ENCODE peak calls at places on chromosome 4, in four cellular contexts. C is GM12878, F is HCT116, A is H1. I is an unnamed sample.

GRCh38 chr4:105644270-105644669 is 64.2 kb downstream of the INTS12 start:
- DNase-seq in A (no peak), F (no peak), C (no peak), I (no peak)

GRCh38 chr4:103306870-103307345 is 108.8 kb upstream of the CENPE start:
- DNase-seq in C (no peak), A (no peak), F (no peak), I (peak; percentile 82)

GRCh38 chr4:145034727-145035211 is 63.2 kb downstream of the ANAPC10 start:
- DNase-seq in C (no peak), A (no peak), F (peak; percentile 55), I (no peak)

GRCh38 chr4:141656031-141656430 is 19.6 kb downstream of the IL15 start:
- DNase-seq in A (no peak), F (no peak), C (no peak), I (no peak)

GRCh38 chr4:4506961-4507360 is 34.9 kb downstream of the STX18 start:
- DNase-seq in C (no peak), F (no peak), A (no peak), I (no peak)

GRCh38 chr4:153714247-153714646 is 30.2 kb downstream of the TLR2 start:
- DNase-seq in C (no peak), F (no peak), A (no peak), I (no peak)

GRCh38 chr4:6258026-6258360 is 11.7 kb upstream of the WFS1 start:
- DNase-seq in F (no peak), C (no peak), A (no peak), I (no peak)

GRCh38 chr4:17647176-17647806 is 32.9 kb downstream of the MED28 start:
- DNase-seq in C (no peak), F (no peak), A (no peak), I (no peak)

GRCh38 chr4:77921701-77922100 is 59.1 kb downstream of the MRPL1 start:
- DNase-seq in A (no peak), C (no peak), F (peak; percentile 83), I (peak; percentile 84)

GRCh38 chr4:172628263-172628662 is 540.3 kb upstream of the GALNT7 start:
- DNase-seq in A (no peak), F (no peak), C (no peak), I (no peak)

GRCh38 chr4:38161208-38162113 is 201.3 kb downstream of the PTTG2 start:
- DNase-seq in F (no peak), A (no peak), C (no peak), I (no peak)

GRCh38 chr4:61520176-61520575 is 320.1 kb downstream of the ADGRL3 start:
- DNase-seq in A (no peak), C (no peak), F (no peak), I (no peak)

GRCh38 chr4:169665039-169665732 is 44.8 kb downstream of the CLCN3 start:
- DNase-seq in A (no peak), F (no peak), C (no peak), I (no peak)

GRCh38 chr4:122716825-122717448 is 15.6 kb upstream of the BBS12 start:
- DNase-seq in C (no peak), F (peak; percentile 67), A (peak; percentile 69), I (peak; percentile 50)

DNA sequence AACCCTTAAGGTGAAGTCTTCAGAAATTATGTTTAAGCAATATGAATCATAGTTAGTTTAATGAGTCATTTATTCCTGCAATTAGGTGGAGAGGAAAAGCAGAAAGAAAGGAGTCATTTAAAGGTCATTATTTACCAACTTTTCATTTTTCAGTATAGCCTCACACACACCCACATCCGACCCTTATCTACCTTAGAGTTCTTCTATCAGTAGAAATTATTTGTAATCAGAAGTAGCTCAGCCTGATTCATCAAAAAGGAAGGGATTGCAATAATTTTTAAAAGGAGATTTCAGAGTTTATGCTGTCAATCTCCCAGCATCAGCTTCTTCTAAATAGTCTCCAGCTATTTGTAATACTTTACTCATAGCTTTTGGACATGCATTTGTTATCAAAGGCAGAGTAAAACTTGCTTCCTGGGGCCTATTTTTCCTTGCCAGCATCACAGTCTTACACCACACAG is 6.0 kb downstream of the ANXA10 start:
- DNase-seq in A (no peak), F (peak; percentile 92), C (no peak), I (no peak)
- TF ChIP-seq JUND in A (no peak), F (peak; percentile 97), C (no peak), I (no peak)

GRCh38 chr4:176261018-176261417 is 8.0 kb downstream of the ASB5 start:
- DNase-seq in A (no peak), F (no peak), C (no peak), I (no peak)

GRCh38 chr4:176259330-176260090 is 9.5 kb downstream of the ASB5 start:
- DNase-seq in F (no peak), C (no peak), A (no peak), I (no peak)

GRCh38 chr4:176262243-176262642 is 6.8 kb downstream of the ASB5 start:
- DNase-seq in C (peak; percentile 13), A (no peak), F (no peak), I (no peak)

GRCh38 chr4:176258135-176258534 is 10.9 kb downstream of the ASB5 start:
- DNase-seq in C (no peak), A (no peak), F (no peak), I (no peak)

DNA sequence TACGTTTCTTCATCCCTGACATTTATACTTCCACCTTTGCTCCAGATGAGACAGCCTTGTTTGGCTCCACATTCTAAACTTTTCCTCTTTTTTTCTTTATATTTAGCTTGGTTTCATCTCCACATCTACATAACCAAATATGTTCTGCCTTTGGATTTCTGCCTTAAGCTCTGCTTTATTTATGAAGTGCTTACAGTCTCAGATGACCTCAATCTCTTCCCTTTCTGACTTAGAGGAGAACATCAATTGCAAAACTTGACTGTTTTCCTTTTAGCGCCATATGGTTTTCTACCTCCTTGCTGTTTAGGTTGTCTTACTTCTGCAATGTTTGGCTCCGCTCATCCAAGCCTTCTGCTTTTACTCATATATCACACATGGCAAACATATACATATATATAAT is 7.5 kb downstream of the ASB5 start:
- DNase-seq in C (no peak), A (no peak), F (no peak), I (no peak)
- TF ChIP-seq EZH2 in C (no peak), A (no peak), F (no peak), I (no peak)

GRCh38 chr4:125231661-125232060 is 83.1 kb upstream of the FAT4 start:
- DNase-seq in F (no peak), A (no peak), C (no peak), I (no peak)

GRCh38 chr4:125229596-125230058 is 85.1 kb upstream of the FAT4 start:
- DNase-seq in C (no peak), F (no peak), A (no peak), I (no peak)

GRCh38 chr4:125225806-125226205 is 88.9 kb upstream of the FAT4 start:
- DNase-seq in C (no peak), F (no peak), A (no peak), I (no peak)
- TF ChIP-seq JUND in C (no peak), F (no peak), A (no peak), I (no peak)

DNA sequence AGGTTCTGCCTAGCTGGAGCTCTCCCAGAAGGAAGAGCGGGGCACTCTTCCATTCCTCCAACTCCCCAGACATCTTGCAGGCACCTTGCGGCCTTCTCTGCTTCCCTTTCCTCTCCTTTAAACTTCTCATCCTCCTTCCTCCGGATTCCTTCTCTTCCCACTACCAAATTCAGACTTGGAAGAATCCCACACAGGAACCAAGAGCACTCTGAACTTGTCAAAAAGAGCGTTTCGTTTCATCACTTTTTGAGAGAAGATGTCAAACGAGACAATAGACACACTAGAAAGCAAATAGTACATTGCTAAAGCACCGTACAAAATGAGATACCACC is 512 bp upstream of the UCP1 start:
- DNase-seq in F (no peak), A (no peak), C (no peak), I (no peak)
- TF ChIP-seq EZH2 in F (no peak), A (peak; percentile 75), C (no peak), I (peak; percentile 32)

GRCh38 chr4:185039508-185040273 is 21.4 kb downstream of the HELT start:
- DNase-seq in A (peak; percentile 70), F (peak; percentile 62), C (peak; percentile 23), I (peak; percentile 30)
- TF ChIP-seq JUND in A (no peak), F (no peak), C (no peak), I (no peak)

DNA sequence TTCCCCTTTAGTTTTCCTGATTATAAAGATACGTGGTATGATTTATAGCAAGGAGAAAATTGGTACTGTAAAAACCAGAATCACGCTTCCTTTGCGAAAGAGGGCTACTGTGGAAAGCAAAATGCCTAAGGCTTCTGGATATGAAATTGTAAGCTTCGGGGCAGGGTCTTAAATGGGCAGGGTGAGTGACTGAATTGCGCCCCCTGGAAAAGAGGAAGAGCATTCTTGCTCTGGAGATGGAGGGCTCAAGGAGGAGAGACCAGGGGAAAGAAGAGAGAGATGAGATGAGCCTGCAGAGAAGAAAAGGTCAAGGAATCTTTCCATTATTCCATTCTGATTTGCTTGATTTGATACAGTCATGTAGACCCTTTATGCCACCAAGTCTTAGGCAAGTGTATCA is 13.1 kb upstream of the ETNPPL start:
- DNase-seq in C (no peak), A (no peak), F (no peak), I (no peak)
- TF ChIP-seq EZH2 in C (no peak), A (no peak), F (no peak), I (no peak)

GRCh38 chr4:1026115-1026514 is 14.7 kb downstream of the FGFRL1 start:
- DNase-seq in A (no peak), C (peak; percentile 56), F (no peak), I (no peak)
- TF ChIP-seq JUND in A (no peak), C (no peak), F (no peak), I (no peak)

DNA sequence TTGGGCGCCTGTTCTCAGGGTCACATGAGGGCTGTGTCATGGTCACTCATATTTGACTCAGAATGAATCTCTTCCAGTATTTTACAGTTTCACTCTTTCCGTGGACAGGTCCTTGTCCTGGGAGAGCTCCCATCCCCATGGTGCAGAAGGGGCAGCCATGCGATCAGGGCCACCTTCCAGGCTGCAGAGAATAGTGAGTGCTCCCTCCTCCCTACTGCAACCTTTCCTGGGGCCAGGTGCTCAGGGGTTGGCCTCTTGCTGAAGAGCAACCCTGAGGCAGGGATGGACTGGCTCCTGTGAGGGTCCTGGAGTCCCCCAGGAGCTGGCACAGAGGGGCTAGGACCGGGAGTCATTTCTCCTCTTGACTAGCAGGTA is 108.4 kb downstream of the ABLIM2 start:
- DNase-seq in A (no peak), C (no peak), F (no peak), I (no peak)
- TF ChIP-seq EZH2 in A (no peak), C (no peak), F (no peak), I (no peak)

I was measured in HepG2.